ENCODE peak calls at places on chromosomes 7 and 10, in five cellular contexts. Q is transverse colon, B is left ventricle myocardium inferior, O is PC-9, Z is MM.1S. Y is an unnamed sample.

GRCh38 chr10:43250925-43251663 is 15.8 kb downstream of the RASGEF1A start:
- DNase-seq in B (peak; percentile 9), Z (no peak), O (no peak), Q (no peak), Y (no peak)

GRCh38 chr7:159097661-159098423 is 46.8 kb downstream of the VIPR2 start:
- DNase-seq in B (no peak), O (no peak), Q (peak; percentile 4), Z (no peak), Y (no peak)

GRCh38 chr10:112754001-112754411 is 196.0 kb upstream of the TCF7L2 start:
- DNase-seq in Z (no peak), O (no peak), Q (no peak), B (no peak), Y (no peak)

GRCh38 chr7:90625562-90625961 is 29.4 kb downstream of the CDK14 start:
- DNase-seq in B (peak; percentile 33), Q (peak; percentile 11), Z (no peak), O (no peak), Y (peak; percentile 80)

GRCh38 chr10:112404612-112405011 is 30.7 kb downstream of the ACSL5 start:
- DNase-seq in Q (no peak), Z (no peak), O (peak; percentile 92), B (no peak), Y (no peak)

GRCh38 chr10:132294561-132295320 is 13.0 kb downstream of the STK32C start:
- DNase-seq in Q (no peak), O (no peak), Z (no peak), B (peak; percentile 5), Y (peak; percentile 69)

GRCh38 chr7:17447728-17448478 is 149.5 kb downstream of the AHR start:
- DNase-seq in Q (no peak), Z (no peak), B (no peak), O (peak; percentile 44), Y (no peak)

GRCh38 chr10:8171008-8171407 is 116.5 kb downstream of the GATA3 start:
- DNase-seq in O (no peak), Z (no peak), Q (no peak), B (no peak), Y (no peak)

GRCh38 chr7:113917840-113918239 is 969 bp downstream of the PPP1R3A start:
- DNase-seq in Z (no peak), B (no peak), Q (no peak), O (no peak), Y (no peak)

GRCh38 chr10:4260483-4260882 is 475.5 kb upstream of the KLF6 start:
- DNase-seq in Q (no peak), Z (no peak), O (no peak), B (no peak), Y (no peak)

GRCh38 chr10:131898713-131899112 is 2.1 kb upstream of the PPP2R2D start:
- DNase-seq in B (no peak), Z (no peak), Q (no peak), O (no peak), Y (no peak)

GRCh38 chr10:92242910-92243671 is 47.8 kb downstream of the CPEB3 start:
- DNase-seq in B (peak; percentile 45), Q (peak; percentile 66), O (peak; percentile 85), Z (no peak), Y (peak; percentile 83)

GRCh38 chr10:101379663-101380352 is 25.8 kb downstream of the BTRC start:
- DNase-seq in O (peak; percentile 58), Q (no peak), Z (no peak), B (no peak), Y (no peak)

GRCh38 chr10:116809528-116810500 is 39.5 kb upstream of the ENO4 start:
- DNase-seq in Q (peak; percentile 27), O (no peak), Z (no peak), B (peak; percentile 23), Y (peak; percentile 80)

GRCh38 chr7:29606287-29606721 is 42.7 kb downstream of the PRR15 start:
- DNase-seq in Z (no peak), B (no peak), Q (peak; percentile 55), O (peak; percentile 96), Y (no peak)

GRCh38 chr10:126397640-126398382 is 9.5 kb upstream of the ADAM12 start:
- DNase-seq in Z (no peak), Q (no peak), O (peak; percentile 93), B (no peak), Y (peak; percentile 25)

GRCh38 chr10:32142646-32143045 is 86.4 kb upstream of the KIF5B start:
- DNase-seq in O (no peak), Z (no peak), B (no peak), Q (no peak), Y (no peak)

GRCh38 chr7:80151274-80151665 is 16.6 kb downstream of the GNAI1 start:
- DNase-seq in O (no peak), Q (no peak), B (no peak), Z (peak; percentile 50), Y (no peak)

GRCh38 chr7:44956157-44956766 is 22.6 kb downstream of the MYO1G start:
- DNase-seq in B (no peak), Q (no peak), O (no peak), Z (no peak), Y (no peak)

GRCh38 chr10:117860823-117861222 is 185.9 kb downstream of the RAB11FIP2 start:
- DNase-seq in Q (no peak), B (no peak), Z (peak; percentile 48), O (no peak), Y (peak; percentile 45)

GRCh38 chr10:126380352-126381076 is 7.8 kb downstream of the ADAM12 start:
- DNase-seq in O (no peak), Z (no peak), B (no peak), Q (no peak), Y (no peak)

DNA sequence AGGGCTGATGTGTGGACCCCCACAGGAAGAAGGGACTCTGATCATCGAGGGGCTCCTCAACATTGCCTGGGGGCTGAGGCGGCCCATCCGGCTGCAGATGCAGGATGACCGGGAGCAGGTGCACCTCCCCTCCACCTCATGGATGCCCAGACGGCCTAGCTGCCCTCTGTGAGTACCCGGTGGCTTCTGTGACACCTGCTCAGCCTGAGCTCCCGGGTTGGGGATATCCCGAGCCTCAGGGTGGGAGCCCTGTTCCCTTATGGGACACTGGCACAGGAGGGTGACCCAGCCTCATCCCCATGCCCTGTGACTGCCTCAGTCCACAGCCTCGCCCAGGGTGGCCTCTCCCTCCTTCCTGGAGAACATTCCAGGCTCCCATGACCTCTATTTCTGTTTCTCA is 3.9 kb upstream of the DEPP1 start:
- DNase-seq in B (no peak), Q (no peak), O (no peak), Z (no peak), Y (no peak)
- H3K27ac ChIP-seq in B (peak overlapping the region; percentile 96), Q (peak overlapping the region; percentile 95), O (peak overlapping the region; percentile 92), Z (no peak overlapping the region), Y (no peak overlapping the region)

GRCh38 chr7:104980440-104980839 is 33.6 kb upstream of the KMT2E start:
- DNase-seq in Z (no peak), Q (no peak), O (no peak), B (no peak), Y (no peak)
- H3K27ac ChIP-seq in Z (no peak overlapping the region), Q (peak overlapping the region; percentile 95), O (no peak overlapping the region), B (peak overlapping the region; percentile 98), Y (no peak overlapping the region)

GRCh38 chr7:5872326-5872725 is 8.3 kb upstream of the OCM start:
- DNase-seq in Z (no peak), B (no peak), Q (no peak), O (no peak), Y (peak; percentile 10)
- H3K27ac ChIP-seq in Z (no peak overlapping the region), B (no peak overlapping the region), Q (no peak overlapping the region), O (no peak overlapping the region), Y (peak overlapping the region; percentile 52)

DNA sequence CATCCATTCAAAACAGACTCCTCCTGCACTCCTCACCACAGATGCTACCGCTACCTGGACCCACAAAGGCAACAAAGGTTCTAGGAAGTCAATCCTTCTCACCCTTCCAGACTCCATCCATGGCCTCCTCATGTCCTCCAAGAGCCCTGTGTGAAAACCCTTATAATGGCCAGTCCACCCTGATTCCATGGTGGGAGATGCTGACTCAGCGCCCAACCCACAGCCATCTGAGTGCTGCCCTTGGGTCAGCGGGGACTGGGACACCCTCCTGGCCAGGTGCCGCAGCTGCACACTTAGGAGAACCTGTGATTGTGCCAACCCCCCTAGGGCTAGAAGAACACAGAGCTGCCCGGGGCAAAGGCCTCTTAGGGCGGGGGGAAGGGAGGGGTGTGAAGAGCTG is 25.4 kb downstream of the TMEM273 start:
- DNase-seq in Z (no peak), O (no peak), B (no peak), Q (no peak), Y (no peak)
- H3K27ac ChIP-seq in Z (no peak overlapping the region), O (no peak overlapping the region), B (no peak overlapping the region), Q (no peak overlapping the region), Y (no peak overlapping the region)

GRCh38 chr10:121519411-121519810 is 78.8 kb downstream of the FGFR2 start:
- DNase-seq in Q (no peak), O (no peak), Z (no peak), B (no peak), Y (no peak)
- H3K27ac ChIP-seq in Q (no peak overlapping the region), O (no peak overlapping the region), Z (no peak overlapping the region), B (no peak overlapping the region), Y (no peak overlapping the region)

GRCh38 chr10:93503075-93503474 is 6.7 kb downstream of the CEP55 start:
- DNase-seq in Q (no peak), B (no peak), Z (peak; percentile 81), O (no peak), Y (no peak)
- H3K27ac ChIP-seq in Q (no peak overlapping the region), B (no peak overlapping the region), Z (peak overlapping the region; percentile 47), O (no peak overlapping the region), Y (no peak overlapping the region)